ENCODE peak calls at places on chromosomes 7 and 10, in eight cellular contexts. Z is HepG2, P is uterus, O is IMR-90, J is A549, M is adrenal gland, H is transverse colon, T is suprapubic skin. N is an unnamed sample.

GRCh38 chr7:77421273-77421672 is 5.1 kb upstream of the GSAP start:
- DNase-seq in Z (no peak), P (no peak), O (no peak), J (no peak), M (no peak), H (no peak), T (no peak), N (no peak)

GRCh38 chr10:30392564-30392990 is 41.4 kb upstream of the MAP3K8 start:
- DNase-seq in Z (peak), P (peak), O (peak), J (peak), M (peak), H (peak), T (peak), N (peak)

GRCh38 chr7:42869131-42870020 is 42.5 kb downstream of the C7orf25 start:
- DNase-seq in Z (no peak), P (no peak), O (no peak), J (no peak), M (no peak), H (no peak), T (no peak), N (no peak)

GRCh38 chr10:50929670-50930069 is 44.2 kb upstream of the A1CF start:
- DNase-seq in Z (no peak), P (no peak), O (no peak), J (no peak), M (no peak), H (no peak), T (no peak), N (no peak)

GRCh38 chr7:143259765-143260164 is 3.5 kb upstream of the GSTK1 start:
- DNase-seq in Z (peak), P (no peak), O (no peak), J (peak), M (no peak), H (no peak), T (no peak), N (no peak)

GRCh38 chr7:143295870-143296269 is 7.7 kb downstream of the CASP2 start:
- DNase-seq in Z (no peak), P (no peak), O (peak), J (no peak), M (no peak), H (no peak), T (no peak), N (no peak)

GRCh38 chr10:60944910-60945297 is 919 bp upstream of the RHOBTB1 start:
- DNase-seq in Z (no peak), P (no peak), O (no peak), J (no peak), M (no peak), H (no peak), T (no peak), N (no peak)

GRCh38 chr10:119115921-119116320 is 12.0 kb downstream of the DENND10 start:
- DNase-seq in Z (no peak), P (no peak), O (no peak), J (no peak), M (no peak), H (no peak), T (no peak), N (no peak)

GRCh38 chr7:90459888-90460287 is 9.6 kb upstream of the PTTG1IP2 start:
- DNase-seq in Z (peak), P (no peak), O (peak), J (peak), M (no peak), H (no peak), T (no peak), N (no peak)

GRCh38 chr7:155669717-155670505 is 25.4 kb downstream of the RBM33 start:
- DNase-seq in Z (no peak), P (no peak), O (peak), J (no peak), M (no peak), H (no peak), T (no peak), N (no peak)

GRCh38 chr10:6059506-6059905 is 2.7 kb downstream of the IL2RA start:
- DNase-seq in Z (no peak), P (peak), O (no peak), J (no peak), M (no peak), H (no peak), T (peak), N (no peak)

GRCh38 chr7:55140981-55141278 is 122.1 kb downstream of the EGFR start:
- DNase-seq in Z (no peak), P (no peak), O (no peak), J (no peak), M (no peak), H (no peak), T (no peak), N (no peak)

GRCh38 chr10:114337510-114338462 is 66.5 kb downstream of the AFAP1L2 start:
- DNase-seq in Z (no peak), P (no peak), O (no peak), J (no peak), M (no peak), H (no peak), T (no peak), N (no peak)

GRCh38 chr10:131812736-131813604 is 87.8 kb upstream of the PPP2R2D start:
- DNase-seq in Z (no peak), P (no peak), O (no peak), J (no peak), M (no peak), H (no peak), T (peak), N (peak)

GRCh38 chr10:22365644-22366565 is 20.6 kb downstream of the SPAG6 start:
- DNase-seq in Z (no peak), P (no peak), O (no peak), J (no peak), M (no peak), H (no peak), T (no peak), N (no peak)

GRCh38 chr10:132713421-132714095 is 72.4 kb downstream of the NKX6-2 start:
- DNase-seq in Z (no peak), P (no peak), O (no peak), J (no peak), M (no peak), H (no peak), T (peak), N (peak)

GRCh38 chr7:12323415-12323814 is 80.2 kb downstream of the VWDE start:
- DNase-seq in Z (no peak), P (no peak), O (no peak), J (no peak), M (no peak), H (no peak), T (no peak), N (no peak)

GRCh38 chr10:95266674-95267095 is 24.1 kb downstream of the PDLIM1 start:
- DNase-seq in Z (peak), P (no peak), O (peak), J (peak), M (no peak), H (no peak), T (no peak), N (no peak)

GRCh38 chr10:95267261-95267660 is 23.5 kb downstream of the PDLIM1 start:
- DNase-seq in Z (no peak), P (no peak), O (no peak), J (no peak), M (no peak), H (no peak), T (no peak), N (no peak)

GRCh38 chr10:95265572-95265971 is 25.2 kb downstream of the PDLIM1 start:
- DNase-seq in Z (no peak), P (no peak), O (no peak), J (no peak), M (no peak), H (no peak), T (no peak), N (no peak)

GRCh38 chr10:95264227-95265051 is 26.4 kb downstream of the PDLIM1 start:
- DNase-seq in Z (no peak), P (no peak), O (no peak), J (no peak), M (no peak), H (no peak), T (no peak), N (no peak)

GRCh38 chr10:95268438-95268837 is 22.4 kb downstream of the PDLIM1 start:
- DNase-seq in Z (no peak), P (peak), O (peak), J (no peak), M (no peak), H (no peak), T (no peak), N (no peak)
- TF ChIP-seq POLR2A in Z (no peak), P (no peak), O (no peak), J (no peak), M (no peak), H (no peak), T (no peak), N (no peak)

GRCh38 chr7:4162845-4163564 is 519.1 kb upstream of the FOXK1 start:
- DNase-seq in Z (no peak), P (no peak), O (no peak), J (no peak), M (no peak), H (no peak), T (no peak), N (no peak)
- TF ChIP-seq POLR2A in Z (no peak), P (no peak), O (no peak), J (no peak), M (no peak), H (no peak), T (no peak), N (no peak)

GRCh38 chr7:73522081-73522818 is at the start of gene BAZ1B:
- DNase-seq in Z (peak), P (peak), O (peak), J (peak), M (peak), H (peak), T (peak), N (peak)
- TF ChIP-seq POLR2A in Z (peak), P (peak), O (no peak), J (peak), M (peak), H (peak), T (peak), N (peak)

GRCh38 chr7:93821463-93821862 is 69.1 kb downstream of the TFPI2 start:
- DNase-seq in Z (no peak), P (no peak), O (no peak), J (no peak), M (no peak), H (no peak), T (no peak), N (no peak)
- TF ChIP-seq POLR2A in Z (no peak), P (no peak), O (no peak), J (no peak), M (no peak), H (no peak), T (no peak), N (no peak)

DNA sequence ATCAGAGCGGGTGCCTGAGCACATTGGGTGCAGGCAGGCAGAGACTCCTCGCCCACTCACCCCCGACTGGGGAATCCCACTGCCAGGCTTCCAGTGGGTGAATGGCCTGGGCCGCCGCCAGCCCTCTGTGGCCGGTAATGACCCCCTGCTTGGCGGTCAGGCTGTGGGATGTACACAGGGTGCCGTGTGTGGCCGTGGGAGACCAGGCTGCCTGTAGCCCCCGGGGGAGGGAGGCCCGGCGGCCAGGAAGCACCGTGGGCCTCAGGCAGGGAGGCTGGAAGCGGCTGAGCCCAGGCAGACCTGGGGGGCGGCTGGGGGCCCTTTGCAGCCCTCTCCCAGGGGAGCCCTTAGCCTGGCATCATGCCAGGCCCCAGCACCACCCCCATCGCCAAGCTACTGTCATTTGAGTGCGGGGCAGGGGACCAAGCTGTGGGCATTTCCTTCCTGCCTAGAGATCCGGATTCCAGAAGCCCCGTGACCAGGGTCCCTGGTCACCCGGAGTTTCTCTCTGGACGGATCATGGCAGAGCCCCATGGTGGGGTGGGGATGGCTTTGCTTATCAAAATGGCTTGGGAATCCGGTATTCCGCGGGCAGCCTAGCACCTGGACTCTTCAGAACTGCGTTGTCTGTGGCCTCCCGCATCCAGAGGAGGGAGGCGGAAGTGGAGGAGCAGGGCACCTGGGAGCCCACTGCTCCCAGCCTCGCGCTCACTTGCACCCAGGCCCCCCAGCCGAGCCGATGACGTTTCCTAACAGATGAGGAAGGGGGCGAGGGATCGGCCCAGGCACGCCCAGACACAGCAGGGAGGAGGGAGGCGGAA is 1.1 kb downstream of the TTYH3 start:
- DNase-seq in Z (no peak), P (peak), O (peak), J (peak), M (no peak), H (peak), T (no peak), N (peak)
- TF ChIP-seq POLR2A in Z (no peak), P (no peak), O (peak), J (peak), M (no peak), H (peak), T (no peak), N (no peak)

GRCh38 chr10:12350925-12351324 is 1.6 kb downstream of the CAMK1D start:
- DNase-seq in Z (no peak), P (no peak), O (no peak), J (no peak), M (no peak), H (no peak), T (no peak), N (no peak)

GRCh38 chr10:12350167-12350872 is 973 bp downstream of the CAMK1D start:
- DNase-seq in Z (peak), P (no peak), O (peak), J (peak), M (peak), H (peak), T (no peak), N (peak)

GRCh38 chr10:12349628-12350166 is 350 bp downstream of the CAMK1D start:
- DNase-seq in Z (no peak), P (no peak), O (no peak), J (no peak), M (peak), H (no peak), T (no peak), N (no peak)

GRCh38 chr10:12351889-12352288 is 2.5 kb downstream of the CAMK1D start:
- DNase-seq in Z (no peak), P (no peak), O (no peak), J (no peak), M (no peak), H (no peak), T (no peak), N (no peak)

GRCh38 chr10:12351447-12351846 is 2.1 kb downstream of the CAMK1D start:
- DNase-seq in Z (no peak), P (no peak), O (no peak), J (no peak), M (no peak), H (peak), T (no peak), N (no peak)
- TF ChIP-seq POLR2A in Z (no peak), P (no peak), O (no peak), J (no peak), M (no peak), H (no peak), T (no peak), N (no peak)

GRCh38 chr7:23680417-23681405 is 712 bp downstream of the FAM221A start:
- DNase-seq in Z (no peak), P (peak), O (peak), J (no peak), M (peak), H (peak), T (no peak), N (peak)
- TF ChIP-seq POLR2A in Z (no peak), P (peak), O (no peak), J (no peak), M (peak), H (peak), T (no peak), N (no peak)

GRCh38 chr7:117809958-117810357 is 63.3 kb downstream of the CTTNBP2 start:
- DNase-seq in Z (no peak), P (no peak), O (peak), J (no peak), M (no peak), H (no peak), T (no peak), N (no peak)
- TF ChIP-seq POLR2A in Z (no peak), P (no peak), O (no peak), J (no peak), M (no peak), H (no peak), T (no peak), N (no peak)

GRCh38 chr10:43396061-43396927 is 12.7 kb downstream of the HNRNPF start:
- DNase-seq in Z (peak), P (peak), O (peak), J (peak), M (peak), H (peak), T (peak), N (peak)
- TF ChIP-seq POLR2A in Z (peak), P (peak), O (peak), J (peak), M (peak), H (peak), T (no peak), N (no peak)

DNA sequence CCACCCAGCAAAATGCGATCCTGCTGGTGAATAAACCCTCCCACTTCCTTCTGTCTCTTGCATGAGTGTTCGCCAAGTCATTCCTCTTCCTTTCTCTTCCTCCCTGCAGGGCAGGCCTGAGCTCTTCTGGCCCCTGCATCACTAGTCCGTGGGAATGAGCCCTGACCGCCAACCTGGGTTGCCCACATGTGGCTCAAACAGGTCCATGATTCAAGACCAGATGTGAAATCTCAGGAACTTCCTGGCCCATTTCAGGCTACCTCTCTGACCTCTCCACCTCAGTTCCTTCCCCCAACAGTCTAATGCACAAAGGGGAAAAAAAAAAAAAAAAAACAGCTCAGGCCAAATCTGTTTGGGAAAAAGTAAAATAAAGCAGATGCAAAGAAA is 5.4 kb upstream of the YWHAG start:
- DNase-seq in Z (no peak), P (peak), O (peak), J (peak), M (no peak), H (no peak), T (no peak), N (no peak)
- TF ChIP-seq POLR2A in Z (no peak), P (no peak), O (no peak), J (no peak), M (no peak), H (no peak), T (no peak), N (no peak)

N was measured in lower leg skin.